ENCODE peak calls at places on chromosomes 4 and X, in ten cellular contexts. One of them, this sample, is unnamed.

GRCh38 chr4:41880840-41881831 is 54.1 kb upstream of the TMEM33 start:
- DNase-seq in GM23248: peak; percentile 26
- DNase-seq in mesendoderm: peak; percentile 49
- DNase-seq in upper lobe of right lung: no peak
- DNase-seq in esophagus muscularis mucosa: no peak
- DNase-seq in body of pancreas: no peak
- DNase-seq in spleen: peak; percentile 69
- DNase-seq in right atrium auricular region: no peak
- DNase-seq in naive thymus-derived CD4-positive, alpha-beta T cell: no peak
- DNase-seq in ovary: no peak
- DNase-seq in this sample: no peak

GRCh38 chr4:128942547-128942946 is 133.0 kb downstream of the JADE1 start:
- DNase-seq in GM23248: no peak
- DNase-seq in mesendoderm: no peak
- DNase-seq in upper lobe of right lung: no peak
- DNase-seq in esophagus muscularis mucosa: no peak
- DNase-seq in body of pancreas: no peak
- DNase-seq in spleen: no peak
- DNase-seq in right atrium auricular region: no peak
- DNase-seq in naive thymus-derived CD4-positive, alpha-beta T cell: no peak
- DNase-seq in ovary: no peak
- DNase-seq in this sample: no peak

GRCh38 chr4:185005209-185005819 is 13.0 kb upstream of the HELT start:
- DNase-seq in GM23248: peak; percentile 85
- DNase-seq in mesendoderm: peak; percentile 85
- DNase-seq in upper lobe of right lung: peak; percentile 90
- DNase-seq in esophagus muscularis mucosa: no peak
- DNase-seq in body of pancreas: peak; percentile 87
- DNase-seq in spleen: peak; percentile 92
- DNase-seq in right atrium auricular region: peak; percentile 81
- DNase-seq in naive thymus-derived CD4-positive, alpha-beta T cell: peak; percentile 72
- DNase-seq in ovary: peak; percentile 84
- DNase-seq in this sample: no peak

GRCh38 chrX:54492340-54492739 is 3.7 kb downstream of the FGD1 start:
- DNase-seq in GM23248: peak; percentile 87
- DNase-seq in mesendoderm: no peak
- DNase-seq in upper lobe of right lung: no peak
- DNase-seq in esophagus muscularis mucosa: no peak
- DNase-seq in body of pancreas: no peak
- DNase-seq in spleen: no peak
- DNase-seq in right atrium auricular region: no peak
- DNase-seq in naive thymus-derived CD4-positive, alpha-beta T cell: no peak
- DNase-seq in ovary: no peak
- DNase-seq in this sample: no peak

GRCh38 chr4:40601641-40602040 is 28.0 kb downstream of the RBM47 start:
- DNase-seq in GM23248: no peak
- DNase-seq in mesendoderm: no peak
- DNase-seq in upper lobe of right lung: no peak
- DNase-seq in esophagus muscularis mucosa: no peak
- DNase-seq in body of pancreas: no peak
- DNase-seq in spleen: no peak
- DNase-seq in right atrium auricular region: no peak
- DNase-seq in naive thymus-derived CD4-positive, alpha-beta T cell: no peak
- DNase-seq in ovary: no peak
- DNase-seq in this sample: no peak

GRCh38 chr4:168605411-168605810 is 108.6 kb downstream of the PALLD start:
- DNase-seq in GM23248: peak; percentile 81
- DNase-seq in mesendoderm: peak; percentile 37
- DNase-seq in upper lobe of right lung: no peak
- DNase-seq in esophagus muscularis mucosa: no peak
- DNase-seq in body of pancreas: no peak
- DNase-seq in spleen: no peak
- DNase-seq in right atrium auricular region: no peak
- DNase-seq in naive thymus-derived CD4-positive, alpha-beta T cell: no peak
- DNase-seq in ovary: no peak
- DNase-seq in this sample: no peak

GRCh38 chr4:120692964-120693363 is 229.6 kb downstream of the PRDM5 start:
- DNase-seq in GM23248: peak; percentile 91
- DNase-seq in mesendoderm: no peak
- DNase-seq in upper lobe of right lung: no peak
- DNase-seq in esophagus muscularis mucosa: no peak
- DNase-seq in body of pancreas: no peak
- DNase-seq in spleen: no peak
- DNase-seq in right atrium auricular region: no peak
- DNase-seq in naive thymus-derived CD4-positive, alpha-beta T cell: no peak
- DNase-seq in ovary: no peak
- DNase-seq in this sample: no peak

GRCh38 chr4:169283114-169283509 is 12.4 kb upstream of the SH3RF1 start:
- DNase-seq in GM23248: peak; percentile 95
- DNase-seq in mesendoderm: no peak
- DNase-seq in upper lobe of right lung: no peak
- DNase-seq in esophagus muscularis mucosa: no peak
- DNase-seq in body of pancreas: no peak
- DNase-seq in spleen: no peak
- DNase-seq in right atrium auricular region: no peak
- DNase-seq in naive thymus-derived CD4-positive, alpha-beta T cell: no peak
- DNase-seq in ovary: no peak
- DNase-seq in this sample: no peak

GRCh38 chrX:150454083-150454482 is 91.0 kb downstream of the MAMLD1 start:
- DNase-seq in GM23248: no peak
- DNase-seq in mesendoderm: no peak
- DNase-seq in upper lobe of right lung: no peak
- DNase-seq in esophagus muscularis mucosa: no peak
- DNase-seq in body of pancreas: no peak
- DNase-seq in spleen: no peak
- DNase-seq in right atrium auricular region: no peak
- DNase-seq in naive thymus-derived CD4-positive, alpha-beta T cell: no peak
- DNase-seq in ovary: no peak
- DNase-seq in this sample: no peak

GRCh38 chrX:15233416-15234015 is 36.4 kb downstream of the ASB9 start:
- DNase-seq in GM23248: peak; percentile 45
- DNase-seq in mesendoderm: no peak
- DNase-seq in upper lobe of right lung: no peak
- DNase-seq in esophagus muscularis mucosa: no peak
- DNase-seq in body of pancreas: no peak
- DNase-seq in spleen: no peak
- DNase-seq in right atrium auricular region: no peak
- DNase-seq in naive thymus-derived CD4-positive, alpha-beta T cell: no peak
- DNase-seq in ovary: no peak
- DNase-seq in this sample: no peak

GRCh38 chr4:121656269-121656641 is 40.5 kb downstream of the ANXA5 start:
- DNase-seq in GM23248: peak; percentile 69
- DNase-seq in mesendoderm: peak; percentile 70
- DNase-seq in upper lobe of right lung: no peak
- DNase-seq in esophagus muscularis mucosa: no peak
- DNase-seq in body of pancreas: peak; percentile 37
- DNase-seq in spleen: no peak
- DNase-seq in right atrium auricular region: no peak
- DNase-seq in naive thymus-derived CD4-positive, alpha-beta T cell: no peak
- DNase-seq in ovary: peak; percentile 35
- DNase-seq in this sample: no peak

GRCh38 chr4:182554736-182555135 is 311.5 kb downstream of the TENM3 start:
- DNase-seq in GM23248: no peak
- DNase-seq in mesendoderm: no peak
- DNase-seq in upper lobe of right lung: no peak
- DNase-seq in esophagus muscularis mucosa: no peak
- DNase-seq in body of pancreas: no peak
- DNase-seq in spleen: no peak
- DNase-seq in right atrium auricular region: no peak
- DNase-seq in naive thymus-derived CD4-positive, alpha-beta T cell: no peak
- DNase-seq in ovary: no peak
- DNase-seq in this sample: no peak

GRCh38 chr4:97987019-97987648 is 156.1 kb downstream of the STPG2 start:
- DNase-seq in GM23248: peak; percentile 31
- DNase-seq in mesendoderm: peak; percentile 51
- DNase-seq in upper lobe of right lung: no peak
- DNase-seq in esophagus muscularis mucosa: no peak
- DNase-seq in body of pancreas: no peak
- DNase-seq in spleen: no peak
- DNase-seq in right atrium auricular region: no peak
- DNase-seq in naive thymus-derived CD4-positive, alpha-beta T cell: no peak
- DNase-seq in ovary: no peak
- DNase-seq in this sample: no peak

GRCh38 chrX:20252392-20253231 is 14.1 kb downstream of the RPS6KA3 start:
- DNase-seq in GM23248: peak; percentile 51
- DNase-seq in mesendoderm: peak; percentile 71
- DNase-seq in upper lobe of right lung: peak; percentile 67
- DNase-seq in esophagus muscularis mucosa: no peak
- DNase-seq in body of pancreas: peak; percentile 66
- DNase-seq in spleen: peak; percentile 82
- DNase-seq in right atrium auricular region: no peak
- DNase-seq in naive thymus-derived CD4-positive, alpha-beta T cell: peak; percentile 73
- DNase-seq in ovary: no peak
- DNase-seq in this sample: peak; percentile 26

GRCh38 chr4:159229164-159229563 is 126.3 kb downstream of the RAPGEF2 start:
- DNase-seq in GM23248: peak; percentile 54
- DNase-seq in mesendoderm: peak; percentile 97
- DNase-seq in upper lobe of right lung: no peak
- DNase-seq in esophagus muscularis mucosa: no peak
- DNase-seq in body of pancreas: no peak
- DNase-seq in spleen: no peak
- DNase-seq in right atrium auricular region: no peak
- DNase-seq in naive thymus-derived CD4-positive, alpha-beta T cell: no peak
- DNase-seq in ovary: no peak
- DNase-seq in this sample: no peak

GRCh38 chr4:101527186-101527585 is 179.9 kb upstream of the PPP3CA start:
- DNase-seq in GM23248: peak; percentile 10
- DNase-seq in mesendoderm: no peak
- DNase-seq in upper lobe of right lung: no peak
- DNase-seq in esophagus muscularis mucosa: no peak
- DNase-seq in body of pancreas: no peak
- DNase-seq in spleen: no peak
- DNase-seq in right atrium auricular region: no peak
- DNase-seq in naive thymus-derived CD4-positive, alpha-beta T cell: peak; percentile 44
- DNase-seq in ovary: no peak
- DNase-seq in this sample: peak; percentile 34

GRCh38 chr4:114005569-114006442 is 26.4 kb upstream of the ARSJ start:
- DNase-seq in GM23248: peak; percentile 84
- DNase-seq in mesendoderm: no peak
- DNase-seq in upper lobe of right lung: no peak
- DNase-seq in esophagus muscularis mucosa: no peak
- DNase-seq in body of pancreas: no peak
- DNase-seq in spleen: no peak
- DNase-seq in right atrium auricular region: no peak
- DNase-seq in naive thymus-derived CD4-positive, alpha-beta T cell: no peak
- DNase-seq in ovary: no peak
- DNase-seq in this sample: no peak

DNA sequence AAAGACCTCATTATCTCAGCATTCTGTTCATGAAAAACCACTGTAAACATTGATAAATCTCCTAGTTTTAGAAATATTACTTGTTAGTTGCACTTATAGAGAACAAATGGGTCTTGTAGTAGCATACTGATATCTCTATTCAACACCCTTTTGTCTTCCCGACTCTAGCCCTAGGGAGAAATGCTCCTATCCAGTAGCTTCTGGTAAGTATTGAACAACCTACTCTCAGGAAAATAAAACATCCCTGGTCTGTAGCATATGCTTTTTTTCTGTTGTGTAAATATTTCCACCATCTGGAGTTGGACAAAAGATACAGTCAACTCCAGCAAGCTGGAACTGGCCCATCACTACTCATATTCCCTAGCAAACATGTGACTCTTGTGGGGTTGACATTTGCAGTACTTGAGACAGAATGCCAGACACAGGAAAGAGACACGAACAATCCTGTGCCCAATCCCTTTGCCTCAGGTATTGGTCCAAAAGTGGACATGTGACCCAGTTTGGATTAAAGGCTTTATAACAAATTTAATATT is 188.2 kb downstream of the GC start:
- DNase-seq in GM23248: peak; percentile 19
- DNase-seq in mesendoderm: no peak
- DNase-seq in upper lobe of right lung: no peak
- DNase-seq in esophagus muscularis mucosa: no peak
- DNase-seq in body of pancreas: no peak
- DNase-seq in spleen: no peak
- DNase-seq in right atrium auricular region: no peak
- DNase-seq in naive thymus-derived CD4-positive, alpha-beta T cell: no peak
- DNase-seq in ovary: no peak
- DNase-seq in this sample: no peak
- H3K4me3 ChIP-seq in GM23248: no peak overlapping the region
- H3K4me3 ChIP-seq in mesendoderm: no peak overlapping the region
- H3K4me3 ChIP-seq in upper lobe of right lung: no peak overlapping the region
- H3K4me3 ChIP-seq in esophagus muscularis mucosa: no peak overlapping the region
- H3K4me3 ChIP-seq in body of pancreas: no peak overlapping the region
- H3K4me3 ChIP-seq in spleen: no peak overlapping the region
- H3K4me3 ChIP-seq in right atrium auricular region: no peak overlapping the region
- H3K4me3 ChIP-seq in naive thymus-derived CD4-positive, alpha-beta T cell: no peak overlapping the region
- H3K4me3 ChIP-seq in ovary: no peak overlapping the region
- H3K4me3 ChIP-seq in this sample: no peak overlapping the region

GRCh38 chr4:8593268-8594096 is 917 bp downstream of the CPZ start:
- DNase-seq in GM23248: peak; percentile 29
- DNase-seq in mesendoderm: peak; percentile 36
- DNase-seq in upper lobe of right lung: no peak
- DNase-seq in esophagus muscularis mucosa: no peak
- DNase-seq in body of pancreas: no peak
- DNase-seq in spleen: no peak
- DNase-seq in right atrium auricular region: no peak
- DNase-seq in naive thymus-derived CD4-positive, alpha-beta T cell: no peak
- DNase-seq in ovary: peak; percentile 61
- DNase-seq in this sample: no peak
- H3K4me3 ChIP-seq in GM23248: peak overlapping the region; percentile 69
- H3K4me3 ChIP-seq in mesendoderm: peak overlapping the region; percentile 66
- H3K4me3 ChIP-seq in upper lobe of right lung: peak overlapping the region; percentile 39
- H3K4me3 ChIP-seq in esophagus muscularis mucosa: peak overlapping the region; percentile 24
- H3K4me3 ChIP-seq in body of pancreas: no peak overlapping the region
- H3K4me3 ChIP-seq in spleen: no peak overlapping the region
- H3K4me3 ChIP-seq in right atrium auricular region: peak overlapping the region; percentile 34
- H3K4me3 ChIP-seq in naive thymus-derived CD4-positive, alpha-beta T cell: no peak overlapping the region
- H3K4me3 ChIP-seq in ovary: peak overlapping the region; percentile 45
- H3K4me3 ChIP-seq in this sample: no peak overlapping the region

DNA sequence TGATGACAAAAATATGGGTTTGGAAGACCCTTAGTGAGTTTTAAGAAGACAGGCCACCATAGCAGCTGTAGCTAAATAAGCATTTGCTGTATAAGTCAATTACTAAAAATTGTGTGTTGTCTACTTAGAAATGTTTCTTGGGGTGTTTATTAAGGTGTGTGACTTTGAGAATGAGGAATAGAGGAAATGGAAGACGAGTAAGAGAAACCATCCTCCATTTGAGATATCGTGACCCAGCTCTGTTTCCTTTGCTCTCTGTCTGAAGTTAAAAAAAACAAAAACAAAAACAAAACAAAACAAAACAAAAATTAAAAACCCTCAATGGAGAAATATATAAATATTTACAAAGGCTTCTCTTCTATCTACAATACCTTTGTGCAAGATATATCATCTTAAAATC is 41.7 kb upstream of the FAM9C start:
- DNase-seq in GM23248: no peak
- DNase-seq in mesendoderm: no peak
- DNase-seq in upper lobe of right lung: no peak
- DNase-seq in esophagus muscularis mucosa: no peak
- DNase-seq in body of pancreas: no peak
- DNase-seq in spleen: no peak
- DNase-seq in right atrium auricular region: no peak
- DNase-seq in naive thymus-derived CD4-positive, alpha-beta T cell: no peak
- DNase-seq in ovary: no peak
- DNase-seq in this sample: no peak
- H3K4me3 ChIP-seq in GM23248: no peak overlapping the region
- H3K4me3 ChIP-seq in mesendoderm: no peak overlapping the region
- H3K4me3 ChIP-seq in upper lobe of right lung: no peak overlapping the region
- H3K4me3 ChIP-seq in esophagus muscularis mucosa: no peak overlapping the region
- H3K4me3 ChIP-seq in body of pancreas: no peak overlapping the region
- H3K4me3 ChIP-seq in spleen: no peak overlapping the region
- H3K4me3 ChIP-seq in right atrium auricular region: no peak overlapping the region
- H3K4me3 ChIP-seq in naive thymus-derived CD4-positive, alpha-beta T cell: peak overlapping the region; percentile 70
- H3K4me3 ChIP-seq in ovary: no peak overlapping the region
- H3K4me3 ChIP-seq in this sample: no peak overlapping the region

GRCh38 chrX:11381464-11381863 is 88.3 kb downstream of the AMELX start:
- DNase-seq in GM23248: peak; percentile 60
- DNase-seq in mesendoderm: peak; percentile 60
- DNase-seq in upper lobe of right lung: no peak
- DNase-seq in esophagus muscularis mucosa: no peak
- DNase-seq in body of pancreas: peak; percentile 14
- DNase-seq in spleen: no peak
- DNase-seq in right atrium auricular region: no peak
- DNase-seq in naive thymus-derived CD4-positive, alpha-beta T cell: no peak
- DNase-seq in ovary: peak; percentile 41
- DNase-seq in this sample: peak; percentile 1
- H3K4me3 ChIP-seq in GM23248: no peak overlapping the region
- H3K4me3 ChIP-seq in mesendoderm: no peak overlapping the region
- H3K4me3 ChIP-seq in upper lobe of right lung: no peak overlapping the region
- H3K4me3 ChIP-seq in esophagus muscularis mucosa: no peak overlapping the region
- H3K4me3 ChIP-seq in body of pancreas: no peak overlapping the region
- H3K4me3 ChIP-seq in spleen: no peak overlapping the region
- H3K4me3 ChIP-seq in right atrium auricular region: no peak overlapping the region
- H3K4me3 ChIP-seq in naive thymus-derived CD4-positive, alpha-beta T cell: no peak overlapping the region
- H3K4me3 ChIP-seq in ovary: no peak overlapping the region
- H3K4me3 ChIP-seq in this sample: no peak overlapping the region

This sample was measured in GM06990.